ENCODE peak calls at places on chromosome 2, in four cellular contexts. F, P, S and X are unnamed samples.

GRCh38 chr2:232333361-232334135 is 45.0 kb upstream of the ALPP start:
- DNase-seq in F (no peak), P (peak; percentile 35), S (no peak), X (peak; percentile 67)

GRCh38 chr2:21270658-21271057 is 146.9 kb downstream of the TDRD15 start:
- DNase-seq in F (no peak), P (no peak), S (no peak), X (no peak)

GRCh38 chr2:62363166-62363565 is 142.8 kb downstream of the TMEM17 start:
- DNase-seq in F (no peak), P (no peak), S (peak; percentile 91), X (no peak)

GRCh38 chr2:215479536-215480240 is 43.8 kb upstream of the FN1 start:
- DNase-seq in F (no peak), P (peak; percentile 89), S (no peak), X (no peak)

GRCh38 chr2:157777425-157777824 is 98.7 kb downstream of the ACVR1 start:
- DNase-seq in F (peak; percentile 70), P (peak; percentile 55), S (no peak), X (peak; percentile 36)

GRCh38 chr2:196336715-196337617 is 165.6 kb upstream of the STK17B start:
- DNase-seq in F (peak; percentile 46), P (peak; percentile 10), S (peak; percentile 12), X (no peak)

GRCh38 chr2:81324046-81324445 is 1019.5 kb upstream of the LRRTM1 start:
- DNase-seq in F (no peak), P (peak; percentile 16), S (no peak), X (peak; percentile 14)

GRCh38 chr2:80711915-80712314 is 407.4 kb upstream of the LRRTM1 start:
- DNase-seq in F (no peak), P (no peak), S (no peak), X (no peak)

GRCh38 chr2:196962325-196962724 is 35.8 kb upstream of the PGAP1 start:
- DNase-seq in F (no peak), P (no peak), S (no peak), X (no peak)

GRCh38 chr2:222915092-222915957 is 54.5 kb downstream of the ACSL3 start:
- DNase-seq in F (no peak), P (no peak), S (no peak), X (no peak)

GRCh38 chr2:28348149-28348567 is 44.5 kb upstream of the FOSL2 start:
- DNase-seq in F (no peak), P (no peak), S (no peak), X (no peak)

GRCh38 chr2:218833023-218833609 is 1.5 kb upstream of the PRKAG3 start:
- DNase-seq in F (no peak), P (no peak), S (no peak), X (no peak)

GRCh38 chr2:197010200-197011020 is 83.9 kb upstream of the PGAP1 start:
- DNase-seq in F (no peak), P (no peak), S (no peak), X (peak; percentile 14)

GRCh38 chr2:219079417-219079816 is 18.7 kb upstream of the IHH start:
- DNase-seq in F (no peak), P (no peak), S (no peak), X (no peak)

GRCh38 chr2:39494784-39495251 is 57.7 kb upstream of the MAP4K3 start:
- DNase-seq in F (peak; percentile 44), P (no peak), S (peak; percentile 66), X (peak; percentile 29)

GRCh38 chr2:119468154-119468955 is 36.7 kb downstream of the TMEM37 start:
- DNase-seq in F (no peak), P (no peak), S (no peak), X (no peak)

GRCh38 chr2:223995569-223995968 is 38.3 kb downstream of the MRPL44 start:
- DNase-seq in F (peak; percentile 6), P (peak; percentile 47), S (no peak), X (no peak)

GRCh38 chr2:95344208-95344570 is 47.0 kb downstream of the KCNIP3 start:
- DNase-seq in F (no peak), P (no peak), S (no peak), X (no peak)

GRCh38 chr2:49950635-49951034 is 796.3 kb upstream of the FSHR start:
- DNase-seq in F (no peak), P (no peak), S (no peak), X (no peak)

GRCh38 chr2:55581875-55582547 is 35.4 kb downstream of the PPP4R3B start:
- DNase-seq in F (no peak), P (no peak), S (no peak), X (no peak)

GRCh38 chr2:127217470-127218325 is 2.4 kb downstream of the CYP27C1 start:
- DNase-seq in F (no peak), P (no peak), S (no peak), X (no peak)

GRCh38 chr2:108607706-108608301 is 73.5 kb downstream of the LIMS1 start:
- DNase-seq in F (peak; percentile 74), P (peak; percentile 42), S (no peak), X (peak; percentile 25)

GRCh38 chr2:108605947-108606346 is 71.7 kb downstream of the LIMS1 start:
- DNase-seq in F (no peak), P (no peak), S (no peak), X (no peak)

GRCh38 chr2:108602422-108602821 is 68.2 kb downstream of the LIMS1 start:
- DNase-seq in F (no peak), P (no peak), S (no peak), X (no peak)

DNA sequence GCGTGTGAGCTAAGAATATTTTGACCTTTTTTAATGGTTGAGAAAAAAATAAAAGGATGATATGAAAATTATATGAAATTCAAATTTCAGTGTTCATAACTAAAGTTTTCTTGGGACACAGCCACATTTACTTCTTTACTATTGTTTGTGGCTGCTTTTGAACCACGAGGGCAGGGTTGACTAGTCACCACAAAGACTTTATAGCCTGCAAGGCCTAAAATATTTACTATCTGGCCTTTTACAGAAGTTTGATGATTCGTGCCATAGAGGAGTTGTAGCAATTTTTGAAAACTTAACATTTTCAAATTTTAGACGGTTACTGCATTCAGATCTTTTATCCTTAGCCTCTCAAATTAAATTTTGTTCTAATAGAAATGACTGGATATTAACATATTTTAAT is 69.9 kb downstream of the LIMS1 start:
- DNase-seq in F (no peak), P (no peak), S (no peak), X (no peak)
- TF ChIP-seq CBFB in F (no peak), P (no peak), S (no peak), X (no peak)

GRCh38 chr2:156042895-156043294 is 289.6 kb downstream of the NR4A2 start:
- DNase-seq in F (no peak), P (peak; percentile 45), S (no peak), X (no peak)
- TF ChIP-seq CBFB in F (no peak), P (no peak), S (no peak), X (no peak)

GRCh38 chr2:16643099-16643498 is 22.5 kb downstream of the CYRIA start:
- DNase-seq in F (no peak), P (no peak), S (no peak), X (no peak)
- TF ChIP-seq CBFB in F (no peak), P (no peak), S (no peak), X (no peak)

GRCh38 chr2:7007846-7008741 is 90.9 kb downstream of the RNF144A start:
- DNase-seq in F (peak; percentile 91), P (no peak), S (peak; percentile 16), X (no peak)
- TF ChIP-seq CBFB in F (no peak), P (no peak), S (no peak), X (no peak)

GRCh38 chr2:3038636-3039035 is 339.0 kb downstream of the EIPR1 start:
- DNase-seq in F (no peak), P (no peak), S (no peak), X (no peak)
- TF ChIP-seq CBFB in F (no peak), P (no peak), S (no peak), X (no peak)

GRCh38 chr2:188251034-188251433 is 40.6 kb upstream of the GULP1 start:
- DNase-seq in F (no peak), P (no peak), S (no peak), X (no peak)

GRCh38 chr2:188256420-188256819 is 35.3 kb upstream of the GULP1 start:
- DNase-seq in F (no peak), P (no peak), S (no peak), X (no peak)
- TF ChIP-seq CBFB in F (no peak), P (no peak), S (no peak), X (no peak)

DNA sequence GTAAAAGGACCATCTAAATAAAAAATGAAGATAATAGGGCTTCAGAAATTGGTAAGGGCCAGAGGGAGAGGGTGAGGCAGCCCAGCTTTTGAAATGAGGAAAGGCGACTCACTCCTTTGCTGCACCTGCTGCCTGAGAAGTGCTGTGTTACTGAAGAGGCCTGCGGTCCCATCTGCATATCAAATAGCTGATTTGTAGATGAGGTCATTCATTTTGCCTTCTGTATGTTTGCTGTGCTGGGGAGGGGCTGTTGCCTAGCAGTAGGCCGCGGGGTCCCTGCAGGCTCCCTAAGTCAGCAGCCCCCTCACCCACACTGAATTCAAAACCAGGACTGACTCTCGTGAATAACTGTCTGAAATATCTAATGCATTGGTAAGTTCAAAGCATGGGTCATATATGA is 377.2 kb downstream of the SOX11 start:
- DNase-seq in F (no peak), P (no peak), S (no peak), X (no peak)
- TF ChIP-seq CBFB in F (no peak), P (no peak), S (no peak), X (no peak)

DNA sequence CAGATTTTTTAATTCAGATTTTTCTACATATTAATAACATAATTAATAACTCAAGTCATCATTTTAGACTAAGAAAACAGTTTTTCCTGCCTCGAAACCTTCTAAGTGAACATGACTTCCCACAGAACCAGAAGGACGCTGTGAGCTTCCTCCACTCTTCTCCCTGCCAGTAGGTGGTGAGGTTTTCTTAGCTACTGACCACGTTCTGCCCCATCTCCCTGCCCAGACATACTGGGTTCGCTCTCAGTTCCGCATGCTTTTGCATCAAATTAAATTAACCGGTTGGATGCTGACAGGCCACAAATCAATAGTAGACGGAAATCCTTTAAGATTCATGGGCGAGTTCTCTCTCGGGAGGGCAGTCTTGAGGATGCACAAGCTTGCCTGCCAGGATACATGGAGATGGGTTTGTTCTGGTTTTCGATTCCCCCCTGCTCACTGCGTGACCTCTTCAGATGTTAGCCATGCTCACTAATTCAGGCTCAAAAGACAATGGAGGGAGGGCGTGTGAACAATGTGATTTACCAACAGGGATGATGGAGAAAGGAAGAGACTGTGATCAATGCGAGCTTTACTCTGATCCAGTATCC is 375.9 kb downstream of the EIPR1 start:
- DNase-seq in F (peak; percentile 18), P (no peak), S (no peak), X (no peak)
- TF ChIP-seq CBFB in F (no peak), P (no peak), S (no peak), X (no peak)